ENCODE peak calls at places on chromosomes 6 and 20, in four cellular contexts. R, L, I and J are unnamed samples.

GRCh38 chr6:81241717-81242116 is 510.8 kb downstream of the TENT5A start:
- DNase-seq in L (peak), R (peak), I (peak), J (peak)

GRCh38 chr6:137001287-137001976 is 43.3 kb downstream of the IL20RA start:
- DNase-seq in I (peak), L (no peak), R (no peak), J (no peak)

GRCh38 chr6:132919476-132919875 is 105.1 kb downstream of the RPS12 start:
- DNase-seq in R (peak), I (no peak), L (peak), J (no peak)

GRCh38 chr20:38001173-38001875 is 31.9 kb downstream of the TTI1 start:
- DNase-seq in L (peak), I (no peak), R (peak), J (no peak)

GRCh38 chr6:122400121-122400450 is 634 bp downstream of the HSF2 start:
- DNase-seq in L (no peak), I (no peak), R (no peak), J (no peak)

GRCh38 chr20:44702776-44703175 is 12.4 kb upstream of the CCN5 start:
- DNase-seq in L (peak), R (peak), I (peak), J (no peak)

GRCh38 chr6:104954091-104954797 is 2.7 kb upstream of the LIN28B start:
- DNase-seq in R (no peak), L (no peak), I (no peak), J (no peak)

GRCh38 chr6:125220712-125221111 is 67.1 kb downstream of the TPD52L1 start:
- DNase-seq in L (peak), I (no peak), R (no peak), J (no peak)

GRCh38 chr6:149929422-149929821 is 6.5 kb upstream of the RAET1G start:
- DNase-seq in L (no peak), R (no peak), I (no peak), J (no peak)

GRCh38 chr20:40276291-40276690 is 412.7 kb downstream of the MAFB start:
- DNase-seq in L (peak), R (no peak), I (no peak), J (no peak)

GRCh38 chr6:104227502-104227901 is 632.2 kb downstream of the HACE1 start:
- DNase-seq in I (no peak), L (no peak), R (peak), J (no peak)